ENCODE peak calls at places on chromosomes 16 and 17, in four cellular contexts. Z is stimulated activated naive B cell treated with anti-CD40 and anti-IgM and Interleukin-4, amounts not matched to agents 10 μg/mL and 1 μg/mL and 100 μg/mL, for 72 hours; G is stimulated activated CD8-positive, alpha-beta memory T cell treated with anti-CD3 and anti-CD28 coated beads, Interleukin-4, amount 100 ng/mL, for 1 hour; R is amniotic stem cell. H is an unnamed sample.

GRCh38 chr16:1206786-1207185 is 18.3 kb downstream of the TPSG1 start:
- DNase-seq in Z (no peak), G (no peak), R (no peak), H (no peak)

GRCh38 chr16:64478258-64478906 is 643.5 kb downstream of the CDH11 start:
- DNase-seq in Z (no peak), G (no peak), R (peak; percentile 17), H (no peak)

GRCh38 chr16:68779891-68780290 is 42.8 kb downstream of the CDH1 start:
- DNase-seq in Z (no peak), G (no peak), R (no peak), H (no peak)

GRCh38 chr17:39001703-39002637 is 34.8 kb upstream of the FBXO47 start:
- DNase-seq in Z (no peak), G (no peak), R (peak; percentile 43), H (no peak)

GRCh38 chr16:72561-73537 is at the start of gene RHBDF1:
- DNase-seq in Z (no peak), G (no peak), R (no peak), H (peak; percentile 78)

GRCh38 chr17:81961087-81961514 is at the start of gene NOTUM:
- DNase-seq in Z (no peak), G (no peak), R (no peak), H (no peak)

GRCh38 chr17:57142925-57143324 is 57.9 kb downstream of the AKAP1 start:
- DNase-seq in Z (no peak), G (no peak), R (no peak), H (no peak)

GRCh38 chr16:57405194-57405593 is 627 bp downstream of the CCL17 start:
- DNase-seq in Z (no peak), G (no peak), R (no peak), H (no peak)

GRCh38 chr17:75615301-75615700 is 17.9 kb upstream of the SMIM5 start:
- DNase-seq in Z (no peak), G (no peak), R (no peak), H (no peak)